ENCODE peak calls at places on chromosomes 7 and 10, in four cellular contexts. One of them, this sample, is unnamed.

GRCh38 chr7:145534301-145534700 is 582.3 kb upstream of the CNTNAP2 start:
- DNase-seq in upper lobe of left lung: no peak
- DNase-seq in Calu3: no peak
- DNase-seq in GM10248: no peak
- DNase-seq in this sample: no peak

GRCh38 chr10:31134303-31134928 is 102.8 kb upstream of the ZNF438 start:
- DNase-seq in upper lobe of left lung: peak
- DNase-seq in Calu3: peak
- DNase-seq in GM10248: peak
- DNase-seq in this sample: peak

GRCh38 chr10:114711487-114712250 is 53.6 kb upstream of the ABLIM1 start:
- DNase-seq in upper lobe of left lung: no peak
- DNase-seq in Calu3: no peak
- DNase-seq in GM10248: no peak
- DNase-seq in this sample: no peak

GRCh38 chr10:88952647-88953111 is at the start of gene ACTA2:
- DNase-seq in upper lobe of left lung: no peak
- DNase-seq in Calu3: no peak
- DNase-seq in GM10248: no peak
- DNase-seq in this sample: no peak

GRCh38 chr7:31796375-31796774 is 109.4 kb downstream of the PPP1R17 start:
- DNase-seq in upper lobe of left lung: no peak
- DNase-seq in Calu3: no peak
- DNase-seq in GM10248: no peak
- DNase-seq in this sample: no peak

GRCh38 chr10:46223626-46224413 is 63.0 kb upstream of the ANTXRL start:
- DNase-seq in upper lobe of left lung: peak
- DNase-seq in Calu3: no peak
- DNase-seq in GM10248: no peak
- DNase-seq in this sample: no peak

GRCh38 chr10:80472234-80473095 is 18.4 kb downstream of the TSPAN14 start:
- DNase-seq in upper lobe of left lung: no peak
- DNase-seq in Calu3: no peak
- DNase-seq in GM10248: peak
- DNase-seq in this sample: peak

GRCh38 chr10:132382231-132382922 is 14.6 kb upstream of the PWWP2B start:
- DNase-seq in upper lobe of left lung: peak
- DNase-seq in Calu3: no peak
- DNase-seq in GM10248: no peak
- DNase-seq in this sample: no peak

GRCh38 chr7:2832441-2832840 is 11.7 kb downstream of the GNA12 start:
- DNase-seq in upper lobe of left lung: no peak
- DNase-seq in Calu3: no peak
- DNase-seq in GM10248: no peak
- DNase-seq in this sample: no peak

GRCh38 chr7:155358066-155358947 is 60.6 kb downstream of the INSIG1 start:
- DNase-seq in upper lobe of left lung: no peak
- DNase-seq in Calu3: no peak
- DNase-seq in GM10248: no peak
- DNase-seq in this sample: no peak

GRCh38 chr10:8034666-8035640 is 19.5 kb upstream of the GATA3 start:
- DNase-seq in upper lobe of left lung: no peak
- DNase-seq in Calu3: no peak
- DNase-seq in GM10248: peak
- DNase-seq in this sample: no peak

GRCh38 chr7:13155188-13155587 is 467.8 kb downstream of the ARL4A start:
- DNase-seq in upper lobe of left lung: no peak
- DNase-seq in Calu3: no peak
- DNase-seq in GM10248: no peak
- DNase-seq in this sample: no peak

GRCh38 chr10:15485027-15485426 is 113.9 kb upstream of the FAM171A1 start:
- DNase-seq in upper lobe of left lung: no peak
- DNase-seq in Calu3: no peak
- DNase-seq in GM10248: no peak
- DNase-seq in this sample: no peak

GRCh38 chr7:26900283-26900682 is 35.9 kb upstream of the SKAP2 start:
- DNase-seq in upper lobe of left lung: no peak
- DNase-seq in Calu3: no peak
- DNase-seq in GM10248: no peak
- DNase-seq in this sample: no peak

GRCh38 chr7:114916261-114916892 is 5.5 kb upstream of the MDFIC start:
- DNase-seq in upper lobe of left lung: no peak
- DNase-seq in Calu3: no peak
- DNase-seq in GM10248: peak
- DNase-seq in this sample: peak

GRCh38 chr10:102808380-102808779 is 28.8 kb downstream of the CYP17A1 start:
- DNase-seq in upper lobe of left lung: no peak
- DNase-seq in Calu3: no peak
- DNase-seq in GM10248: no peak
- DNase-seq in this sample: no peak

GRCh38 chr10:102811346-102811745 is 25.9 kb downstream of the CYP17A1 start:
- DNase-seq in upper lobe of left lung: no peak
- DNase-seq in Calu3: no peak
- DNase-seq in GM10248: no peak
- DNase-seq in this sample: no peak

GRCh38 chr10:102812213-102812876 is 24.9 kb downstream of the CYP17A1 start:
- DNase-seq in upper lobe of left lung: peak
- DNase-seq in Calu3: no peak
- DNase-seq in GM10248: no peak
- DNase-seq in this sample: no peak

GRCh38 chr10:102813017-102813541 is 24.1 kb downstream of the CYP17A1 start:
- DNase-seq in upper lobe of left lung: no peak
- DNase-seq in Calu3: no peak
- DNase-seq in GM10248: no peak
- DNase-seq in this sample: no peak

DNA sequence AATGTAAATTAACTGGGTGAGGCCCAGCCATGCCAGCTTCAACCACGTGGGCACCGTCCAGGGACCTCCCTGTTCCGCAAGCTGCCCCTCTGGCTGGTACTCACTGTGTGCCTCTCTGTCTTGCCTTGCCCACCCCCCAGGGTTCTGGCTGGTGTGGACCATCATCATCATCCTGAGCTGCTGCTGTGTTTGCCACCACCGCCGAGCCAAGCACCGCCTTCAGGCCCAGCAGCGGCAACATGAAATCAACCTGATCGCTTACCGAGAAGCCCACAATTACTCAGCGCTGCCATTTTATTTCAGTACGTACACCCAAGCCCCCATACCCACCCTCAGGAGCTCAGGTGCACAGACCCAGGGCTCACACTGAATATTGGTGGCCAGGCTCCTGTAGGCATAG is 27.5 kb downstream of the CYP17A1 start:
- DNase-seq in upper lobe of left lung: no peak
- DNase-seq in Calu3: no peak
- DNase-seq in GM10248: no peak
- DNase-seq in this sample: no peak
- TF ChIP-seq CTCF in upper lobe of left lung: no peak
- TF ChIP-seq CTCF in Calu3: no peak
- TF ChIP-seq CTCF in GM10248: no peak
- TF ChIP-seq CTCF in this sample: no peak

DNA sequence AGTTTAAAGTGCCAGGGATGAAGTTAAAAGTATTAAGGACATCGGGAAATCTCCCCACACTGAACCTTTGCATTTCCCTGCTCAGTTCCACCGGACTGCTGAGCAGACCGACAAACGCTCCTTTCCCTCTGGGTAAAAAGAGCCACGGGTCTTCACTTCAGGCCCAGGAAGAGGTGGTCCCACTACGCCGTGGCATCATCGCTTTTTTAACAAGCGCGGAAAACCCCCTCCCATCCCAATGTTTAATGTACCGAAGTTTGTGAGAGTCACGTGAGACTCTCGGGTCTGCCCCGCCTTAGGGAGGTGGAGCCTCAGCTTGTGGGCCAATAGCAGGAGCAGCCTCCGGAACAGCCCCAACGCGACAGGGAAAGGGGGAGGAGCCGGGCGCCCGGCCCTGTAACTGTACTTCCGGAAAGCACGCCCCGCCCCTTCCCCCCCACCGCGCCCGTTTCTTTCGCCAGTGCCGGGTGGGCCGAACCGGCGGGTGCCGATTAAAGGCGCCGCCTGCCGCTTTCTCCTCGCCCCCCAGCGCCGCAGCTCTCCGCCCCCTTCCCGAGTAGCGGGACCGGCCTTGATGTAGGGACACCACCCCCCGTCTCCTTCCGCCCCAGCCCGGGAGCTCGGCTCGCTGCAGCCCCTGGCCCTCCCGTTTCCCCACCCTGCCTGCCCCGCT is 2.3 kb upstream of the TRIM8 start:
- DNase-seq in upper lobe of left lung: peak
- DNase-seq in Calu3: peak
- DNase-seq in GM10248: peak
- DNase-seq in this sample: peak
- TF ChIP-seq CTCF in upper lobe of left lung: no peak
- TF ChIP-seq CTCF in Calu3: no peak
- TF ChIP-seq CTCF in GM10248: no peak
- TF ChIP-seq CTCF in this sample: no peak

DNA sequence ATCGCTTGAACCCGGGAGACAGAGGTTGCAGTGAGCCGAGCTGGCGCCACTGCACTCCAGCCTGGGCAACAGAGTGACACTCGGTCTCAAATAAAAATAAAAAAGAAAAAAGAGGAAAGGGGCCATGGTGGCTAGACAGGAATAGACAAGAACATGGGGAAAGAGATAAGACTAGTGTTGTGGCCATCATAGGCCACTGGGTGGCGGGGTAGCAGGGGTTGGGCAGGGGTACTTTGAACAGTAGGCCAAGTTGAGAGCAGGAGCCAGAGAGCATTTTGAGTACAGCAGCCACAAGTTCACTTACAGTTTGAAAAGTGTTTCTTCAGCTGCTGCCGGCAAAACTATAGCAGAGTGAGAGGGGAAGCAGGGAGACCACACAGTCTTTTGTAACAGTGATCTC is 656.0 kb downstream of the CNTNAP2 start:
- DNase-seq in upper lobe of left lung: no peak
- DNase-seq in Calu3: no peak
- DNase-seq in GM10248: no peak
- DNase-seq in this sample: no peak
- TF ChIP-seq CTCF in upper lobe of left lung: no peak
- TF ChIP-seq CTCF in Calu3: no peak
- TF ChIP-seq CTCF in GM10248: no peak
- TF ChIP-seq CTCF in this sample: no peak

DNA sequence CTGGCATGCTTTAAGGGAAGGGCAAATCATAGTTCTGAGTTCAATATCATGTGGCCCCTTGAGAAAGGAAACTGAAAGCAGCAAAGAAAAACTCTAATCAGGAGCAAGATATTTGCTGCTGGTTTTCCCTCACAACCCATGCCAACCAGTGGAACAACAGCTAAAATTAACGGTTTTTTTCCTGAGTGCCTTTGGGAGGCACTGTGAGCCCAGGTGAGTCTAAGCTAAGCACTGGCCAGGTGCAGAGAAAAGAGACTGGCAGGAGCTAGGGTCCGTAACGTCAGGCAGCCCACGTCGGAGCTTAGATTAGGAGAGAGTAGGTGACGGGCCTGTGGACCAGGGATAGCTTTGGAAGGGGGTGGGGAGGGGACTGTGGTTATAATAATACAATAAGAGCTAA is 97.7 kb upstream of the PALS2 start:
- DNase-seq in upper lobe of left lung: no peak
- DNase-seq in Calu3: no peak
- DNase-seq in GM10248: no peak
- DNase-seq in this sample: no peak
- TF ChIP-seq CTCF in upper lobe of left lung: no peak
- TF ChIP-seq CTCF in Calu3: no peak
- TF ChIP-seq CTCF in GM10248: no peak
- TF ChIP-seq CTCF in this sample: no peak

This sample was measured in GM13977.